ENCODE peak calls at places on chromosomes 16 and 17, in seven cellular contexts. N, G, S, J, C, T and R are unnamed samples.

GRCh38 chr17:67377727-67378443 is 804 bp downstream of the PITPNC1 start:
- DNase-seq in N (peak), G (peak), S (peak), J (peak), C (no peak), T (no peak), R (peak)

GRCh38 chr16:12110361-12111107 is 134.0 kb downstream of the SNX29 start:
- DNase-seq in N (no peak), G (no peak), S (no peak), J (no peak), C (no peak), T (no peak), R (no peak)

GRCh38 chr16:69406780-69407331 is 17.6 kb upstream of the CYB5B start:
- DNase-seq in N (no peak), G (peak), S (no peak), J (no peak), C (no peak), T (no peak), R (no peak)

GRCh38 chr17:74430706-74431567 is 951 bp upstream of the GPRC5C start:
- DNase-seq in N (no peak), G (no peak), S (no peak), J (peak), C (no peak), T (peak), R (peak)

GRCh38 chr16:57988929-57989328 is 11.5 kb downstream of the ZNF319 start:
- DNase-seq in N (no peak), G (no peak), S (no peak), J (no peak), C (no peak), T (no peak), R (no peak)

GRCh38 chr16:81681311-81681710 is 97.8 kb upstream of the PLCG2 start:
- DNase-seq in N (no peak), G (no peak), S (no peak), J (no peak), C (no peak), T (no peak), R (no peak)

GRCh38 chr17:5344914-5345313 is 62.8 kb downstream of the RABEP1 start:
- DNase-seq in N (no peak), G (no peak), S (no peak), J (no peak), C (no peak), T (no peak), R (no peak)

GRCh38 chr17:38705803-38706624 is 941 bp downstream of the MLLT6 start:
- DNase-seq in N (no peak), G (no peak), S (peak), J (no peak), C (peak), T (no peak), R (peak)

GRCh38 chr17:40461774-40462342 is 18.6 kb downstream of the IGFBP4 start:
- DNase-seq in N (no peak), G (no peak), S (no peak), J (no peak), C (no peak), T (no peak), R (peak)

GRCh38 chr17:39716879-39717536 is 13.3 kb downstream of the MIEN1 start:
- DNase-seq in N (no peak), G (no peak), S (no peak), J (no peak), C (no peak), T (no peak), R (no peak)